ENCODE peak calls at places on chromosomes 1 and 21, in six cellular contexts. A, U, F, H, G and Q are unnamed samples.
A peak's percentile ranks its signal among the peaks of the same experiment; 100 is the strongest.

GRCh38 chr1:97013904-97014303 is 292.3 kb downstream of the PTBP2 start:
- DNase-seq in G (no peak), U (no peak), H (no peak), A (no peak), F (no peak), Q (no peak)

GRCh38 chr1:116178837-116179236 is 67.6 kb downstream of the MAB21L3 start:
- DNase-seq in U (no peak), H (no peak), A (no peak), F (no peak), G (no peak), Q (no peak)

GRCh38 chr1:204150702-204151561 is 912 bp downstream of the ETNK2 start:
- DNase-seq in A (no peak), F (no peak), U (no peak), G (no peak), H (no peak), Q (no peak)

GRCh38 chr1:151612506-151613274 is 840 bp downstream of the SNX27 start:
- DNase-seq in G (peak; percentile 1), F (no peak), A (no peak), U (peak; percentile 5), H (peak; percentile 10), Q (peak; percentile 0)

GRCh38 chr1:98903261-98903660 is 101.4 kb downstream of the PLPPR5 start:
- DNase-seq in H (no peak), F (no peak), G (no peak), A (no peak), U (no peak), Q (no peak)

GRCh38 chr1:103106426-103107321 is 1.6 kb downstream of the COL11A1 start:
- DNase-seq in H (no peak), G (no peak), A (no peak), F (no peak), U (no peak), Q (no peak)

GRCh38 chr1:28129150-28129549 is 40.7 kb upstream of the EYA3 start:
- DNase-seq in U (no peak), A (no peak), H (no peak), F (no peak), G (no peak), Q (no peak)

GRCh38 chr1:106952766-106953165 is 103.7 kb upstream of the PRMT6 start:
- DNase-seq in H (no peak), A (no peak), F (no peak), U (no peak), G (no peak), Q (no peak)

GRCh38 chr1:82560566-82560965 is 759.8 kb downstream of the ADGRL2 start:
- DNase-seq in U (no peak), A (no peak), H (no peak), G (no peak), F (no peak), Q (no peak)

GRCh38 chr1:90550616-90551406 is 166.3 kb downstream of the BARHL2 start:
- DNase-seq in U (no peak), A (no peak), H (no peak), F (no peak), G (no peak), Q (no peak)

GRCh38 chr1:150109567-150109966 is 40.1 kb upstream of the PLEKHO1 start:
- DNase-seq in U (no peak), F (no peak), H (no peak), G (no peak), A (no peak), Q (no peak)

GRCh38 chr1:115822117-115822516 is 18.8 kb downstream of the NHLH2 start:
- DNase-seq in A (no peak), U (no peak), H (no peak), F (no peak), G (no peak), Q (no peak)

GRCh38 chr1:43973981-43974442 is 748 bp upstream of the ATP6V0B start:
- DNase-seq in U (no peak), G (no peak), A (peak; percentile 47), H (no peak), F (no peak), Q (no peak)

GRCh38 chr1:201554167-201554600 is 15.3 kb downstream of the NAV1 start:
- DNase-seq in H (no peak), G (no peak), A (no peak), F (no peak), U (no peak), Q (no peak)

GRCh38 chr21:42466700-42467612 is 29.1 kb downstream of the RSPH1 start:
- DNase-seq in A (peak; percentile 23), H (no peak), F (no peak), U (no peak), G (no peak), Q (no peak)

GRCh38 chr1:216723274-216723780 is at the start of gene ESRRG:
- DNase-seq in H (no peak), A (peak; percentile 58), F (no peak), G (no peak), U (no peak), Q (no peak)

GRCh38 chr1:48530727-48531351 is 58.8 kb upstream of the SPATA6 start:
- DNase-seq in G (no peak), F (no peak), A (peak; percentile 91), U (no peak), H (no peak), Q (no peak)

GRCh38 chr1:44293761-44294315 is 61.2 kb downstream of the ERI3 start:
- DNase-seq in G (no peak), F (no peak), H (no peak), A (no peak), U (no peak), Q (no peak)

GRCh38 chr21:26007911-26008579 is 162.5 kb downstream of the APP start:
- DNase-seq in H (no peak), F (no peak), U (no peak), A (peak; percentile 62), G (no peak), Q (no peak)

GRCh38 chr1:69845655-69846054 is 277.9 kb downstream of the LRRC7 start:
- DNase-seq in A (no peak), U (no peak), H (no peak), G (no peak), F (no peak), Q (no peak)

GRCh38 chr1:36224537-36225297 is 474 bp downstream of the THRAP3 start:
- DNase-seq in F (no peak), H (no peak), A (peak; percentile 21), U (no peak), G (no peak), Q (no peak)

GRCh38 chr1:161304927-161305871 is 4.6 kb downstream of the MPZ start:
- DNase-seq in A (no peak), G (no peak), F (no peak), H (no peak), U (no peak), Q (no peak)

GRCh38 chr1:48930011-48930410 is 153.3 kb upstream of the BEND5 start:
- DNase-seq in U (no peak), A (no peak), H (no peak), F (no peak), G (no peak), Q (no peak)

GRCh38 chr1:87180682-87181081 is 148.0 kb upstream of the LMO4 start:
- DNase-seq in F (no peak), G (no peak), A (no peak), H (no peak), U (no peak), Q (no peak)

GRCh38 chr1:1371741-1372711 is 3.0 kb downstream of the AURKAIP1 start:
- DNase-seq in F (peak; percentile 58), A (no peak), H (peak; percentile 76), U (peak; percentile 76), G (peak; percentile 66), Q (peak; percentile 58)